ENCODE peak calls at places on chromosomes 5 and 9, in nine cellular contexts. F is IMR-90; G is stimulated activated CD8-positive, alpha-beta memory T cell treated with anti-CD3 and anti-CD28 coated beads, Interleukin-4, amount 100 ng/mL, for 1 hour; V is iris pigment epithelial cell; N is EL; W is activated T-cell treated with anti-CD3 and anti-CD28 coated beads for 1 hour; M is Calu3; R is aorta; E is mesothelial cell of epicardium. J is an unnamed sample.

GRCh38 chr9:74309654-74310053 is 187.5 kb upstream of the RORB start:
- DNase-seq in W (no peak), M (no peak), R (no peak), F (no peak), V (no peak), N (no peak), E (no peak), G (no peak), J (no peak)

GRCh38 chr5:125485003-125485641 is 738.7 kb upstream of the ZNF608 start:
- DNase-seq in G (no peak), R (no peak), E (no peak), W (no peak), V (peak; percentile 94), M (peak; percentile 56), F (peak; percentile 97), N (peak; percentile 96), J (peak; percentile 99)

GRCh38 chr9:121075251-121076036 is 689 bp downstream of the CNTRL start:
- DNase-seq in G (no peak), V (peak; percentile 28), M (no peak), F (peak; percentile 8), W (no peak), N (no peak), E (no peak), R (no peak), J (peak; percentile 31)

GRCh38 chr5:36744678-36745659 is 131.6 kb upstream of the NIPBL start:
- DNase-seq in G (no peak), V (peak; percentile 46), W (no peak), M (peak; percentile 92), E (peak; percentile 75), F (peak; percentile 63), R (peak; percentile 85), N (peak; percentile 89), J (peak; percentile 60)

GRCh38 chr5:135977375-135977928 is 22.7 kb upstream of the LECT2 start:
- DNase-seq in E (no peak), W (peak; percentile 3), R (peak; percentile 86), M (peak; percentile 79), G (no peak), N (no peak), F (peak; percentile 30), V (peak; percentile 39), J (no peak)

GRCh38 chr9:38700695-38701094 is 19.2 kb downstream of the FAM240B start:
- DNase-seq in W (no peak), F (peak; percentile 8), G (no peak), E (no peak), R (no peak), V (peak; percentile 62), N (no peak), M (peak; percentile 1), J (peak; percentile 46)

GRCh38 chr5:42992035-42992570 is 48.0 kb downstream of the ANXA2R start:
- DNase-seq in W (peak; percentile 54), E (no peak), N (peak; percentile 70), V (peak; percentile 90), M (peak; percentile 71), F (peak; percentile 88), R (peak; percentile 92), G (peak; percentile 52), J (peak; percentile 81)

GRCh38 chr9:122368642-122369041 is 2.2 kb upstream of the PTGS1 start:
- DNase-seq in F (no peak), M (no peak), E (no peak), N (no peak), V (no peak), G (no peak), W (no peak), R (no peak), J (no peak)

GRCh38 chr9:89929721-89930480 is 325.1 kb downstream of the GADD45G start:
- DNase-seq in N (no peak), F (peak; percentile 24), V (no peak), M (no peak), G (no peak), R (no peak), W (no peak), E (no peak), J (peak; percentile 23)

GRCh38 chr5:41371741-41372140 is 138.7 kb downstream of the PLCXD3 start:
- DNase-seq in N (peak; percentile 87), R (no peak), M (no peak), W (no peak), E (no peak), V (no peak), G (no peak), F (peak; percentile 87), J (peak; percentile 91)

GRCh38 chr5:136984772-136985455 is 514.2 kb downstream of the SPOCK1 start:
- DNase-seq in E (no peak), G (no peak), N (no peak), M (no peak), F (no peak), W (no peak), R (no peak), V (no peak), J (no peak)

GRCh38 chr9:110101531-110102161 is 106.3 kb downstream of the C9orf152 start:
- DNase-seq in M (no peak), V (no peak), E (no peak), F (peak; percentile 83), N (no peak), G (no peak), R (no peak), W (no peak), J (no peak)

GRCh38 chr5:115461506-115462290 is 82.9 kb downstream of the FEM1C start:
- DNase-seq in W (no peak), E (no peak), R (no peak), M (no peak), G (no peak), F (peak; percentile 90), N (peak; percentile 89), V (peak; percentile 89), J (peak; percentile 76)

GRCh38 chr5:149911031-149911430 is 33.6 kb downstream of the PDE6A start:
- DNase-seq in F (no peak), M (no peak), W (no peak), V (no peak), G (no peak), N (no peak), E (no peak), R (no peak), J (no peak)

GRCh38 chr5:177537389-177538361 is 16.7 kb downstream of the FAM193B start:
- DNase-seq in W (no peak), N (peak; percentile 93), F (peak; percentile 95), E (no peak), V (peak; percentile 69), R (peak; percentile 92), G (no peak), M (no peak), J (peak; percentile 94)

GRCh38 chr5:6714221-6715041 is 1.2 kb downstream of the TENT4A start:
- DNase-seq in E (no peak), G (no peak), W (no peak), F (no peak), R (no peak), V (no peak), N (peak; percentile 33), M (peak; percentile 37), J (no peak)

J was measured in fibroblast of the aortic adventitia.